ENCODE peak calls at places on chromosomes 5 and 9, in nine cellular contexts. F is body of pancreas, H is A549, L is lower leg skin, W is heart left ventricle, T is adrenal gland, K is uterus, C is tibial nerve, I is sigmoid colon. N is an unnamed sample.

GRCh38 chr5:123936548-123936947 is 424.6 kb downstream of the CSNK1G3 start:
- DNase-seq in H (no peak), T (no peak), L (no peak), I (no peak), K (no peak), C (no peak), F (no peak), W (no peak), N (no peak)

GRCh38 chr5:82540301-82540700 is 262.1 kb upstream of the RPS23 start:
- DNase-seq in C (no peak), T (no peak), K (no peak), L (no peak), H (no peak), F (no peak), I (no peak), W (no peak), N (no peak)

GRCh38 chr9:27528886-27529315 is 713 bp downstream of the MOB3B start:
- DNase-seq in H (peak; percentile 52), F (peak; percentile 66), C (peak; percentile 30), I (peak; percentile 87), W (peak; percentile 33), T (peak; percentile 64), L (peak; percentile 93), K (peak; percentile 68), N (peak; percentile 15)

GRCh38 chr5:78009937-78010527 is 233.9 kb upstream of the TBCA start:
- DNase-seq in W (no peak), C (no peak), L (no peak), K (no peak), F (peak; percentile 27), H (no peak), I (no peak), T (no peak), N (no peak)

GRCh38 chr9:33880562-33881089 is 63.7 kb downstream of the UBE2R2 start:
- DNase-seq in K (no peak), I (no peak), H (no peak), C (no peak), L (no peak), T (no peak), W (no peak), F (no peak), N (peak; percentile 9)

GRCh38 chr9:102778756-102779155 is 216.4 kb upstream of the CYLC2 start:
- DNase-seq in W (no peak), C (no peak), T (no peak), L (no peak), F (no peak), K (no peak), H (no peak), I (no peak), N (no peak)

GRCh38 chr5:131644822-131645221 is 9.8 kb upstream of the RAPGEF6 start:
- DNase-seq in K (no peak), I (no peak), C (no peak), W (no peak), T (no peak), L (no peak), F (no peak), H (no peak), N (no peak)

GRCh38 chr5:127296321-127296720 is 5.7 kb downstream of the MEGF10 start:
- DNase-seq in W (no peak), T (no peak), H (no peak), I (no peak), K (no peak), L (no peak), C (no peak), F (no peak), N (peak; percentile 9)

GRCh38 chr5:169182797-169183196 is 118.1 kb downstream of the SLIT3 start:
- DNase-seq in F (no peak), L (peak; percentile 29), H (no peak), I (no peak), K (no peak), T (no peak), C (no peak), W (no peak), N (no peak)

GRCh38 chr5:63760965-63761364 is 201.3 kb downstream of the HTR1A start:
- DNase-seq in F (no peak), T (no peak), K (no peak), I (no peak), C (no peak), W (no peak), H (no peak), L (no peak), N (no peak)

GRCh38 chr5:128537306-128537998 is 593 bp downstream of the FBN2 start:
- DNase-seq in C (no peak), I (no peak), H (peak; percentile 26), K (peak; percentile 36), L (no peak), T (peak; percentile 57), W (peak; percentile 31), F (no peak), N (no peak)

GRCh38 chr9:131228988-131229387 is 47.3 kb downstream of the FAM78A start:
- DNase-seq in T (no peak), W (no peak), H (no peak), F (no peak), C (no peak), K (no peak), L (no peak), I (no peak), N (no peak)

GRCh38 chr9:93821307-93821703 is 133.8 kb downstream of the BARX1 start:
- DNase-seq in W (no peak), K (no peak), H (no peak), F (no peak), T (no peak), I (no peak), C (no peak), L (peak; percentile 60), N (no peak)

GRCh38 chr9:136400038-136400834 is at the start of gene SNAPC4:
- DNase-seq in L (peak; percentile 95), H (peak; percentile 80), F (peak; percentile 86), W (peak; percentile 87), I (peak; percentile 91), K (peak; percentile 87), T (peak; percentile 88), C (peak; percentile 70), N (peak; percentile 100)
- TF ChIP-seq POLR2A in L (no peak), H (peak; percentile 92), F (peak; percentile 61), W (no peak), I (peak; percentile 12), K (peak; percentile 66), T (no peak), C (no peak), N (peak; percentile 88)

DNA sequence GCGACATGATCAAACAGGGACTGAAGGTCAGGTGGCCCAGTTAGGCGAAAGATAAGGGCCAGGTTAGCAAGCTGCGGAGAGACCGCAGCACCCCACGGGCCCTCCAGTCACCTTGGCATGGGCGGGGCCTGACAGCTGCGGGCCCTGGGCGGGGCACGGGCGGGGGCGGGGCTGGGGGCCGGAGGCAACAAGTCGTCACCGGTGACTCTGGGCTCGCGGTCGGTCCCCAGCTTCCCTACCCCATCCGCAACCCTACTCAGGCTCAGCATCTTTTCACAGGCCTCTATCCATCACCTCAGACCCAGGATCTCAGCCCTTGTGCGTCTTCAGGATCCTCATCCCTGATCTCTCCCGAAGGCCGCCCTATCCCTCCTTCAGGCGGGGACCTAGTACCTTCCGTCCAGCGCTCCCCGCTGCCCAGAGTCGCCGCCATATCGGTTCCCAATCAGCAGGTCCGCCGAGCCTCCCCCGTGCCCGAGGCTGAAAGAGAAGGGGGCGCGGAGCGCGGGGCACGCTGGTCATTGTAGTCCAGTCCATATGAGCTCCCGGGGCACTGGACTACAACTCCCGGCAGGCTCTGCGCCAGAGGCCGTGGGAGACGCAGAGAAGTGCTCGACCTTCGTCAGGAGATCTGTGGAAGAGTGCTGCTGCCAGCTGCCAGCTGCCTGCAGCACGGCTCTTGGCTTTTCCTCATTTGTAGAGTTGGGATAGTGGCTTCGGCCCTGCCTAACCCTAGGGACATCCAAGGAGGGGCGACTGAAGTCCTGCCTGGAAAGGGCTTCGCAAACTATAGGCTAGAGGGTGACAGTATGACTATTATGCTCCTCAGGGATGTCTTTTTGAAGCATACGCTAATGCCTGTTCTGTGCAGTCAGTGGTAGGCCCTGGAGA is at the start of gene DNAJC18:
- DNase-seq in H (peak; percentile 95), F (peak; percentile 97), C (peak; percentile 84), W (peak; percentile 94), L (peak; percentile 98), K (peak; percentile 94), I (peak; percentile 97), T (peak; percentile 97), N (peak; percentile 85)
- TF ChIP-seq POLR2A in H (peak; percentile 38), F (no peak), C (peak; percentile 2), W (no peak), L (no peak), K (peak; percentile 38), I (no peak), T (no peak), N (peak; percentile 28)

GRCh38 chr9:112665347-112665746 is 52.6 kb downstream of the INIP start:
- DNase-seq in L (no peak), T (no peak), F (peak; percentile 10), H (no peak), C (no peak), W (no peak), K (no peak), I (no peak), N (no peak)
- TF ChIP-seq POLR2A in L (no peak), T (no peak), F (no peak), H (no peak), C (no peak), W (no peak), K (no peak), I (no peak), N (no peak)

DNA sequence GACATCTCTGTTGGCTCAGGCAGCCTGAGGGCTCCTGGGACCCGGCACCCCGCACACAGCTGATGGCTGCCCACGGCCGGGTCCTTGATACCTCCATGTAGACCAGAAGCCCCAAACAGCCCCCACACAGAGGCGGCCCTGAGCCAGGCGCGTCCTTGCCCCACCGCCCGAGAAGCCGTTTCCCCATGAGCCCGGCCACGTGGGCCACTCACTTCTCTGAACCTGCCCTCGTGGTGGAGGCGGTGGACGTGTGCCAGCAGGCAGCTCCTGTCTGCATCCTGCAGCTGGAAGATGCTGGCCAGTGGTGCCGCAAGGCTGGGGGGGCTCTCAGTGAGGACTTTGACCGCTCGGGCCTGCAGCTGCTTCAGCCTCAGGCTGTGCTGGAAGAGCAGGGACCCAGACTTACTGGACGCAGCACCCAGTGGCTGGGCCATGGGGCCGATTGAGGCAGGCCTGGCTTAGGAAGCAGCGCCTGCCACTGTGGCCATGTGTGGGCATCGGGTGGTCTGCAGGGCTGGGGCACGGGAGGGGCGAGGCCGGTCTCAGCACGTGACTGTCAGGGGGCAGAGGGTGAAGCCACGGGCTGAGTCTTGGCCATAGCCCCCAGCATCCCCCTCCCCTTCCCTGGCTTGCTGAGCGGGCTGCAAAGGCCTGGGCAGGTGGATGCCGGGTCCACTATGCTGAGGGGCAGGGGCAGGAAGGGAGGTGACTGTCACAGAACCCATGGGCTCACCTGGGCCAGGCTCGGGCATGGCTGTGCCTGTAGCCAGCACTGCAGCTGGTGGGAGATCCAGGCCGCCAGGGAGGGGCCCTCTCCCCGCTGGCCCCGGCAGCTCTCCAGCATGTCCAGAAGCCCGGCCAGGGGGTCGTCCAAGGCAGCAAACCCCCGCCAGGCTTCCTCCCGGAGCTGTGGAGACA is 50.0 kb downstream of the EXD3 start:
- DNase-seq in K (no peak), C (no peak), T (no peak), L (peak; percentile 80), F (no peak), I (peak; percentile 57), W (no peak), H (no peak), N (no peak)
- TF ChIP-seq POLR2A in K (no peak), C (no peak), T (no peak), L (no peak), F (no peak), I (no peak), W (no peak), H (no peak), N (no peak)

N was measured in H54.